ENCODE peak calls at places on chromosomes 13 and 19, in eight cellular contexts. J is NB4, F is choroid plexus epithelial cell, G is HL-60, V is progenitor cell of endocrine pancreas, H is H9, U is astrocyte of the spinal cord, I is AG09319. Z is an unnamed sample.

GRCh38 chr13:99214691-99215090 is 14.0 kb downstream of the UBAC2 start:
- DNase-seq in J (no peak), F (no peak), G (no peak), V (no peak), H (no peak), U (no peak), I (no peak), Z (no peak)

GRCh38 chr13:64925284-64925683 is 2304.9 kb downstream of the PCDH9 start:
- DNase-seq in J (peak; percentile 13), F (peak; percentile 36), G (no peak), V (peak; percentile 51), H (peak; percentile 75), U (peak; percentile 13), I (no peak), Z (peak; percentile 21)

GRCh38 chr19:8552810-8553209 is 24.4 kb downstream of the MYO1F start:
- DNase-seq in J (peak; percentile 81), F (peak; percentile 54), G (no peak), V (no peak), H (peak; percentile 58), U (peak; percentile 16), I (no peak), Z (peak; percentile 26)

GRCh38 chr13:38265135-38265497 is 84.5 kb upstream of the UFM1 start:
- DNase-seq in J (no peak), F (no peak), G (no peak), V (no peak), H (no peak), U (no peak), I (no peak), Z (no peak)

GRCh38 chr19:39127812-39128510 is 2.4 kb downstream of the PAK4 start:
- DNase-seq in J (no peak), F (no peak), G (no peak), V (no peak), H (no peak), U (no peak), I (no peak), Z (peak; percentile 13)

GRCh38 chr19:19540707-19541515 is 2.8 kb downstream of the CILP2 start:
- DNase-seq in J (peak; percentile 71), F (peak; percentile 50), G (peak; percentile 49), V (peak; percentile 33), H (peak; percentile 99), U (no peak), I (no peak), Z (peak; percentile 46)

GRCh38 chr13:91381371-91381770 is 17.1 kb upstream of the GPC5 start:
- DNase-seq in J (peak; percentile 49), F (peak; percentile 65), G (no peak), V (no peak), H (no peak), U (peak; percentile 50), I (no peak), Z (no peak)

GRCh38 chr19:33724021-33724722 is 72.5 kb upstream of the KCTD15 start:
- DNase-seq in J (no peak), F (no peak), G (no peak), V (no peak), H (no peak), U (no peak), I (no peak), Z (no peak)

GRCh38 chr19:11342429-11342828 is 3.0 kb upstream of the RAB3D start:
- DNase-seq in J (no peak), F (no peak), G (no peak), V (no peak), H (no peak), U (no peak), I (no peak), Z (no peak)

GRCh38 chr19:11345122-11345752 is 831 bp downstream of the TMEM205 start:
- DNase-seq in J (no peak), F (no peak), G (no peak), V (no peak), H (no peak), U (no peak), I (no peak), Z (peak; percentile 81)

GRCh38 chr19:11349171-11349570 is 2.9 kb downstream of the CCDC159 start:
- DNase-seq in J (no peak), F (no peak), G (no peak), V (no peak), H (no peak), U (no peak), I (no peak), Z (no peak)

GRCh38 chr19:11347546-11347945 is 1.2 kb downstream of the CCDC159 start:
- DNase-seq in J (no peak), F (no peak), G (no peak), V (no peak), H (no peak), U (no peak), I (no peak), Z (no peak)

GRCh38 chr19:11346104-11346940 is at the start of the genes CCDC159 and TMEM205:
- DNase-seq in J (peak; percentile 98), F (peak; percentile 99), G (peak; percentile 99), V (peak; percentile 94), H (peak; percentile 99), U (peak; percentile 100), I (peak; percentile 96), Z (peak; percentile 100)
- TF ChIP-seq CTCF in J (no peak), F (no peak), G (no peak), V (no peak), H (no peak), U (peak; percentile 5), I (no peak), Z (no peak)

GRCh38 chr13:60226507-60226906 is 62.8 kb upstream of the DIAPH3 start:
- DNase-seq in J (peak; percentile 36), F (peak; percentile 68), G (no peak), V (no peak), H (peak; percentile 44), U (peak; percentile 6), I (peak; percentile 5), Z (peak; percentile 33)
- TF ChIP-seq CTCF in J (peak; percentile 20), F (peak; percentile 71), G (no peak), V (peak; percentile 37), H (peak; percentile 65), U (peak; percentile 47), I (peak; percentile 62), Z (peak; percentile 47)

DNA sequence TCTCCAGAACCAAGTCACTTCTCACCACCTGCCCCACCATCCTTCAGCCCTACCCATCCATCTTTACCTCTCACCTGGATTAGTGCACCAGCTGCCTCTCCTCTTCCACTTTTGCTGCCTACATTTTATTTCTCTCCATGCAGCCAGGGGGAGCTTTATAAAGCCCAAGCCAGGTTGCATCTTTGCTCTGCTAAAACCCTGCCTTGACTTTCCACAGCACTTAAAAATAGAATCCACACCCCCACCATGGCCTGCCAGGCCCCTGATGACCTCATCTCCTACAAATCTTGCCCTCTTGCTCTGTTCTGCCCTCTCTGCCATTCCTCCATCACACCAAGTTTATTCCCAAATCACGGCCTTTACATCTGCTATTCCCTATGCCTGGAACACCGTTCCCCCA is 1.8 kb downstream of the HOOK2 start:
- DNase-seq in J (peak; percentile 49), F (peak; percentile 52), G (no peak), V (no peak), H (no peak), U (no peak), I (no peak), Z (peak; percentile 55)
- TF ChIP-seq CTCF in J (peak; percentile 21), F (peak; percentile 65), G (no peak), V (no peak), H (peak; percentile 34), U (peak; percentile 50), I (peak; percentile 44), Z (peak; percentile 33)

GRCh38 chr19:32354345-32354744 is 8.9 kb downstream of the ZNF507 start:
- DNase-seq in J (no peak), F (no peak), G (no peak), V (no peak), H (no peak), U (no peak), I (no peak), Z (no peak)

GRCh38 chr19:32355309-32355708 is 9.9 kb downstream of the ZNF507 start:
- DNase-seq in J (no peak), F (no peak), G (no peak), V (no peak), H (no peak), U (no peak), I (no peak), Z (no peak)

GRCh38 chr19:32358311-32358710 is 12.9 kb downstream of the ZNF507 start:
- DNase-seq in J (no peak), F (no peak), G (no peak), V (no peak), H (no peak), U (no peak), I (no peak), Z (no peak)

GRCh38 chr19:32359581-32359980 is 14.2 kb downstream of the ZNF507 start:
- DNase-seq in J (no peak), F (no peak), G (no peak), V (no peak), H (no peak), U (no peak), I (no peak), Z (no peak)

GRCh38 chr19:32357720-32358119 is 12.3 kb downstream of the ZNF507 start:
- DNase-seq in J (no peak), F (peak; percentile 43), G (no peak), V (no peak), H (no peak), U (no peak), I (no peak), Z (no peak)
- TF ChIP-seq CTCF in J (no peak), F (peak; percentile 42), G (no peak), V (peak; percentile 39), H (peak; percentile 38), U (no peak), I (peak; percentile 7), Z (no peak)

DNA sequence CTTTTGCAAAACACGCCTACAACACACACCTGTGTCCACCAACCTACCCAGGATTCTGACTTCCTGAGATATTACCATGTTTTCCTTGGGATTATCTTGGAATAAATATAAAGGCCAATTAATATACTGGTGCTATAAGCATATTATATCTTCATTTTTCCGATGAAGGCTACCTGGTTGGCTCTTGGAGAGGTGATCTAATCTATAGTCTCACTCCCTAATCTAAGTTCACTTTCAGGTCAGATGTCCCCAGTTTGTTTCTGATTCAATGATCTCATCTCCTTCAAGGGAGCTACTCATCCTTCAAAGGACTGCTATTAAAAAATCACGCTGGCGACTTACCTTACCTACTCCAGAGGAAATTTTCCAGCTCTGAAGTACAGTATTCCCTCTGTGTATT is 517.5 kb downstream of the KLF5 start:
- DNase-seq in J (no peak), F (no peak), G (no peak), V (no peak), H (no peak), U (no peak), I (no peak), Z (no peak)
- TF ChIP-seq CTCF in J (no peak), F (no peak), G (no peak), V (no peak), H (no peak), U (no peak), I (no peak), Z (no peak)

DNA sequence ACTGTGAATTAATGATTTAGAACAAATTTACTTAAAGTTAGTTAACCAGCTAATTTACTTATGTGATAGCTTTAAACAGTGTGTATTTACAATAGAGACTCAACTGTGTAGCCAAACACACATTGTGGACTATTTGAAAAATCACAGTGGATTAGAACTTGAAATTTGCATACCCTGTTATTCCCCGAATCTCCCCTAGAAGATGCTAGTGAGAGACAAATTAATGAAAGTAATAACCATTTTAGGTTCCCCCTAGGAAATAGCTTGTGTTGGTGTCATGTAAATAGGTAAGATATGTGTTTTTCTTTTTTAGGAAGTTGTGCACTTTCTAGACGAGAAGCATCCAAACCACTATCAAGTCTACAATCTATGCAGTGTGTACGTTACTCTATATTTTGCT is 98.5 kb downstream of the C1QTNF9 start:
- DNase-seq in J (no peak), F (no peak), G (no peak), V (no peak), H (no peak), U (no peak), I (no peak), Z (no peak)
- TF ChIP-seq CTCF in J (peak; percentile 12), F (no peak), G (peak; percentile 14), V (peak; percentile 20), H (peak; percentile 48), U (no peak), I (no peak), Z (no peak)

GRCh38 chr13:39417131-39417530 is 185.9 kb downstream of the LHFPL6 start:
- DNase-seq in J (peak; percentile 23), F (no peak), G (no peak), V (no peak), H (peak; percentile 45), U (peak; percentile 15), I (no peak), Z (peak; percentile 6)
- TF ChIP-seq CTCF in J (no peak), F (peak; percentile 32), G (no peak), V (peak; percentile 58), H (peak; percentile 65), U (peak; percentile 15), I (no peak), Z (no peak)